ENCODE peak calls at places on chromosome 9, in four cellular contexts. V is H1, C is IMR-90, I is H9. S is an unnamed sample.
A peak's percentile ranks its signal among the peaks of the same experiment; 100 is the strongest.

GRCh38 chr9:126320158-126320922 is 6.3 kb upstream of the MVB12B start:
- DNase-seq in V (no peak), C (no peak), I (no peak), S (no peak)

GRCh38 chr9:36110434-36110833 is 26.1 kb upstream of the GLIPR2 start:
- DNase-seq in V (no peak), C (no peak), I (no peak), S (no peak)

GRCh38 chr9:117414220-117414905 is 494 bp downstream of the ASTN2 start:
- DNase-seq in V (peak; percentile 79), C (no peak), I (peak; percentile 56), S (no peak)

GRCh38 chr9:1969160-1969559 is 46.0 kb upstream of the SMARCA2 start:
- DNase-seq in V (no peak), C (no peak), I (no peak), S (no peak)

GRCh38 chr9:20872340-20872977 is 159.0 kb downstream of the HACD4 start:
- DNase-seq in V (no peak), C (peak; percentile 93), I (no peak), S (no peak)

GRCh38 chr9:88578486-88579362 is 43.7 kb downstream of the NXNL2 start:
- DNase-seq in V (peak; percentile 99), C (peak; percentile 69), I (peak; percentile 87), S (peak; percentile 66)

GRCh38 chr9:68895741-68896478 is 118.0 kb downstream of the PRKACG start:
- DNase-seq in V (no peak), C (no peak), I (no peak), S (no peak)

GRCh38 chr9:86043999-86044398 is 55.4 kb downstream of the GOLM1 start:
- DNase-seq in V (no peak), C (no peak), I (no peak), S (no peak)

GRCh38 chr9:86912210-86912609 is 35.1 kb downstream of the GAS1 start:
- DNase-seq in V (no peak), C (no peak), I (no peak), S (no peak)

GRCh38 chr9:12659220-12659619 is 34.0 kb upstream of the TYRP1 start:
- DNase-seq in V (no peak), C (no peak), I (no peak), S (no peak)

GRCh38 chr9:123365287-123365880 is 9.4 kb downstream of the CRB2 start:
- DNase-seq in V (no peak), C (no peak), I (peak; percentile 76), S (no peak)

GRCh38 chr9:111501005-111501562 is 16.9 kb upstream of the ECPAS start:
- DNase-seq in V (no peak), C (no peak), I (no peak), S (no peak)

GRCh38 chr9:112041536-112042243 is 133.4 kb downstream of the SUSD1 start:
- DNase-seq in V (peak; percentile 58), C (peak; percentile 100), I (peak; percentile 64), S (no peak)

GRCh38 chr9:108182950-108183381 is 672.8 kb downstream of the ACTL7B start:
- DNase-seq in V (no peak), C (peak; percentile 55), I (no peak), S (no peak)

GRCh38 chr9:7640205-7640604 is 159.4 kb downstream of the DMAC1 start:
- DNase-seq in V (no peak), C (no peak), I (no peak), S (no peak)

GRCh38 chr9:114460513-114461225 is 44.6 kb downstream of the WHRN start:
- DNase-seq in V (peak; percentile 43), C (no peak), I (peak; percentile 22), S (no peak)

GRCh38 chr9:132698989-132699388 is 28.7 kb downstream of the GTF3C4 start:
- DNase-seq in V (no peak), C (no peak), I (no peak), S (no peak)

GRCh38 chr9:6270896-6271295 is 55.3 kb downstream of the IL33 start:
- DNase-seq in V (no peak), C (no peak), I (no peak), S (no peak)
- H3K14ac ChIP-seq in V (no peak overlapping the region), C (no peak overlapping the region), I (no peak overlapping the region), S (no peak overlapping the region)

GRCh38 chr9:34275811-34276210 is 53.3 kb downstream of the KIF24 start:
- DNase-seq in V (no peak), C (no peak), I (no peak), S (no peak)

GRCh38 chr9:34276772-34277171 is 52.3 kb downstream of the KIF24 start:
- DNase-seq in V (no peak), C (no peak), I (no peak), S (no peak)

GRCh38 chr9:34267660-34268059 is 61.4 kb downstream of the KIF24 start:
- DNase-seq in V (no peak), C (no peak), I (no peak), S (no peak)

GRCh38 chr9:34271618-34272017 is 57.5 kb downstream of the KIF24 start:
- DNase-seq in V (no peak), C (no peak), I (no peak), S (no peak)

DNA sequence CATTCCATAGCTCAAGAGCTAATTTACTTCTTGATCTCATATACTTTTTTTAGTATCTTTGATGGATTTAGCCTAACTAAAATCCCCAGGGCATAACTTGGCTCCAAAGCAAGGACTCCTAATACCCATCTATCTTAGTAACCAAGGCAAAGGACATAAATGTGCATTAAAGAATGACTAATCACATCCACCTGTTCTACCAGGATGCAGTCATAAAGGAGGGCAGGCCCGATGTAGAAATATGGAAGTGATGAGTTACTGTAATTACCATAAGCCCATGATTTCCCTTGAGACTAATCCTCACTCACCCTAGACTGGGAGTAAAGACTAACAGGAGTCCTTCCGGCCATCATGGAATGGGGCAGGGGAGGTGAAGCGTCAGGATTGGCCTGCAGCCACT is 56.9 kb downstream of the KIF24 start:
- DNase-seq in V (no peak), C (no peak), I (no peak), S (no peak)
- H3K4me1 ChIP-seq in V (no peaks in the 10 kb centered on the region), C (no peaks in the 10 kb centered on the region), I (no peaks in the 10 kb centered on the region), S (no peaks in the 10 kb centered on the region)

DNA sequence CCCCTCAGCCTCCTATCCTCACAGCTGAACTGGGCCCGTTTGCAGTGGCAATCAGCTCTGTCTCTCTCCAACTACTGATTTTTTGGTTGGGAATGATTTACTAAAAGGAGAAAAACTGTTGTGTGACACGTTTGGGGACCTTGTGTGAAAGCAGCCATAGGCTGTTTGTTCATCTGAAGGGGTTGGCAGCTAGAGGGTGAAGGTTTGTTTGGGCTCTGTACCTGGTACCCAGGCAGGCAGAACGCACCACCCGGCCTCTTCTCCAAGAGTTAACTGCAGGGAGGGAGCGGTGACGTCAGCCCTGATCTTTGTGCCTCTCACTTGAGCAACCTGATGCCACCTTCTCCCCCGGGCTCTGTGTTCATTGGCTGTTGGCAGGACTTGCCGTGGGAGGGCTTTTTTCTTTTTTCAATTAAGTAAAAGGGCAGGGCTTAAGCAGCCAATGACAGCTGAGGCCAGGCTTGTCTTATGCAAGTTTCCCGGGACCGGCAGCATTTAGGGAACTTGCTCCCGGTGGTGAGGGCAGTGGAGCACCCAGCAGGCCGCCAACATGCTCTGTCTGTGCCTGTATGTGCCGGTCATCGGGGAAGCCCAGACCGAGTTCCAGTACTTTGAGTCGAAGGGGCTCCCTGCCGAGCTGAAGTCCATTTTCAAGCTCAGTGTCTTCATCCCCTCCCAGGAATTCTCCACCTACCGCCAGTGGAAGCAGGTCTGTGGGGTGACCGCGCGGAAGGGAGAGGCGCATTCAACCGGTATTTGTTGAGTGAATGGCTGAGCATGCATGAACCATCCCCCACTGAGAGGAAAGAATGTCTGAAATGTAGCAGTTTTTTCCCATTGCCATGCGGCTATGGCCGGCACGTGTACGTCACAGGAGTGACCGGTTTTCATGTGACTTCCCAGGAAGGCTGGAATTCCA is 29.3 kb downstream of the PTGES2 start:
- DNase-seq in V (peak; percentile 90), C (peak; percentile 98), I (peak; percentile 99), S (peak; percentile 93)
- H2BK120ac ChIP-seq in V (no peak overlapping the region), C (peak overlapping the region; percentile 84), I (no peak overlapping the region), S (peak overlapping the region; percentile 2)

DNA sequence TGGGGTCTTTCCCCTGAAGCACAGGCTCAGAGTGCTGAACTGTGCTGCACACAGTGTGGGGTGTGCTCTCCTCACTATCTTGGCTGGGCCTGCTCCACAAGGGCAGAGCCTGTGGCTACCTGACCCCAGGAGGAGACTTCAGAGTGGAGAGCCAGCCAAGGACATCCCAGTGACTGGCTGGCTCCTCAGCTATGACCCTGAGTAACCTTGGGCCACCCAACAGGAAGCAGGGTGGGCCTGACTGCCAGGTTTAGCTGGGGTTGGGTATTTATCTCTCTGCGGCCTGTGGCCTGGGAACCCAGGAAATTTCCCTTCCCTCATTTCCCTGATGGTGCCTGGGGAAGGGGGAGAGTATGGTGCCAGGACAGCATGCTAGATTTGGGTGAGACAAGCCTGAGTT is 2.1 kb upstream of the EEIG1 start:
- DNase-seq in V (no peak), C (no peak), I (no peak), S (no peak)
- H3K14ac ChIP-seq in V (no peak overlapping the region), C (no peak overlapping the region), I (no peak overlapping the region), S (no peak overlapping the region)

GRCh38 chr9:121603028-121603427 is 48.4 kb upstream of the DAB2IP start:
- DNase-seq in V (no peak), C (no peak), I (no peak), S (no peak)

GRCh38 chr9:121601234-121601633 is 50.2 kb upstream of the DAB2IP start:
- DNase-seq in V (no peak), C (no peak), I (no peak), S (no peak)

GRCh38 chr9:121604242-121604641 is 47.2 kb upstream of the DAB2IP start:
- DNase-seq in V (no peak), C (no peak), I (peak; percentile 51), S (no peak)

GRCh38 chr9:121607434-121608248 is 43.8 kb upstream of the DAB2IP start:
- DNase-seq in V (no peak), C (peak; percentile 60), I (no peak), S (no peak)

DNA sequence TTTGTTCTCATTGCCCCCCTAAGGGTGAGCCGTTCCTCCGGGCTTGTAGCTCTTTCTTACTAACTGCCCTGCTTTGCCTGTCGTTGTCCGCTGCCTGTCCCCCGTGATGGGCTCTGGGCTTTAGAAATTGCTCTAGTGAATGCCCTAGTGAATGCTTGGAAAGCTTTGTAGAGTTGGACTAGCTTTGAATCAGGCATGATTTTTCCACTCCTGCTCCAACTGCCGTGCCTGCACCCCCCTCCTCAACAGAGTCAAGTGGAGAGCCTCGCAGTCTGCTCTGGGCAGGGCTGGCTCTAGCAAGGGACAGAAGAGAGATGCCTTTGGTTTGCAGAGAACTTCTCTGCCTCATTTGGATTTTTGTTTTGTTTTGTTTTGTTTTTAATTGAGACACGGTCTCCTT is 46.8 kb upstream of the DAB2IP start:
- DNase-seq in V (no peak), C (no peak), I (no peak), S (no peak)
- H3K4me1 ChIP-seq in V (peaks cover 3% of the 10 kb centered on the region), C (peaks cover 14% of the 10 kb centered on the region), I (peaks cover 6% of the 10 kb centered on the region), S (peaks cover 12% of the 10 kb centered on the region)

DNA sequence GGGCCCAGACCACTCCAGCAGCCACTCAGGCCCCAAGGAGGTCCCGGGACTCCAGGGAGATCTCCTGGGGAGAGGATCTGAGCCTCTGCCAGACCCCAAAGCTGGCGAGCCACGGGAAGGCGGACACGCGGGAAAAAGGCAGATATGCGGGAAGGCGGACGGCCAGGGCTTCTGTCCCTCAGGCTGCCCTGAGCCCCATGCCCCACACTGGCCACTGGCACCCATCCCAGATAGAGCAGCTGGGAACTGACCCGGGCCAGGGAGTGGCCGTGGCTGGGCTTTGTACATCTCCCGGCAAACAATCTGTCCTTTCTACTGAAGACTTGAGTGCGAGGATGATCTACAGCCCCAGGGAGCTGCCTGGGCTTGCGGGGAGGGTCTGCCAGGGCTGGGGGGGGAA is 21.1 kb upstream of the NOTCH1 start:
- DNase-seq in V (no peak), C (no peak), I (no peak), S (no peak)
- H2BK120ac ChIP-seq in V (no peak overlapping the region), C (no peak overlapping the region), I (no peak overlapping the region), S (peak overlapping the region; percentile 78)

S was measured in neuronal stem cell.